ENCODE peak calls at places on chromosome 12, in nine cellular contexts. S is upper lobe of right lung; T is CD4-positive, alpha-beta memory T cell; E is effector memory CD4-positive, alpha-beta T cell; Z is HCT116; R is aorta; K is A549; Y is adrenal gland; M is heart right ventricle. W is an unnamed sample.

GRCh38 chr12:70247653-70248199 is 4.5 kb downstream of the CNOT2 start:
- DNase-seq in R (no peak), Y (no peak), T (no peak), S (no peak), Z (no peak), E (no peak), M (no peak), K (no peak), W (no peak)

GRCh38 chr12:7058163-7058845 is 2.2 kb upstream of the C1S start:
- DNase-seq in R (peak; percentile 77), Y (no peak), S (no peak), E (no peak), T (no peak), Z (no peak), K (no peak), M (no peak), W (no peak)

GRCh38 chr12:79897617-79898016 is 37.3 kb downstream of the PPP1R12A start:
- DNase-seq in Y (no peak), T (no peak), M (no peak), E (no peak), K (no peak), Z (peak; percentile 16), S (no peak), R (no peak), W (no peak)

GRCh38 chr12:25775968-25776367 is 182.5 kb upstream of the RASSF8 start:
- DNase-seq in M (no peak), K (no peak), Z (no peak), T (no peak), S (no peak), R (no peak), E (no peak), Y (no peak), W (no peak)

GRCh38 chr12:23335593-23335992 is 613.9 kb downstream of the SOX5 start:
- DNase-seq in M (no peak), S (no peak), R (no peak), E (no peak), Y (no peak), K (no peak), T (no peak), Z (no peak), W (no peak)

GRCh38 chr12:101838628-101839323 is 8.0 kb upstream of the GNPTAB start:
- DNase-seq in Y (no peak), M (no peak), R (no peak), E (no peak), Z (no peak), S (no peak), K (no peak), T (peak; percentile 53), W (no peak)

GRCh38 chr12:123126294-123127144 is 24.4 kb downstream of the PITPNM2 start:
- DNase-seq in S (no peak), K (peak; percentile 94), Y (peak; percentile 84), Z (peak; percentile 69), R (peak; percentile 71), M (no peak), T (no peak), E (no peak), W (no peak)

GRCh38 chr12:32444895-32445294 is 45.5 kb downstream of the FGD4 start:
- DNase-seq in R (no peak), M (no peak), T (no peak), E (no peak), Y (no peak), S (no peak), K (no peak), Z (peak; percentile 86), W (no peak)

GRCh38 chr12:80509781-80510556 is 65.9 kb downstream of the PTPRQ start:
- DNase-seq in T (no peak), R (no peak), Y (no peak), E (no peak), M (no peak), Z (no peak), S (no peak), K (no peak), W (no peak)

GRCh38 chr12:115470526-115470925 is 786.6 kb upstream of the TBX3 start:
- DNase-seq in T (no peak), Y (no peak), M (no peak), K (no peak), R (no peak), E (no peak), S (no peak), Z (no peak), W (no peak)

GRCh38 chr12:109890620-109891019 is 9.5 kb upstream of the TCHP start:
- DNase-seq in T (no peak), M (no peak), K (no peak), Y (no peak), S (no peak), Z (no peak), R (no peak), E (no peak), W (no peak)

GRCh38 chr12:51246254-51246853 is 7.7 kb downstream of the DAZAP2 start:
- DNase-seq in E (no peak), T (peak; percentile 61), Z (no peak), Y (peak; percentile 54), K (no peak), S (no peak), R (no peak), M (no peak), W (no peak)

GRCh38 chr12:68350753-68351152 is 18.6 kb upstream of the MDM1 start:
- DNase-seq in Z (no peak), R (no peak), E (no peak), K (no peak), Y (no peak), S (no peak), T (no peak), M (no peak), W (no peak)

GRCh38 chr12:91817512-91817911 is 328.1 kb downstream of the BTG1 start:
- DNase-seq in E (no peak), S (no peak), T (no peak), Y (no peak), K (no peak), M (no peak), R (no peak), Z (no peak), W (no peak)

GRCh38 chr12:39610626-39611025 is 9.0 kb downstream of the ABCD2 start:
- DNase-seq in Z (no peak), T (no peak), M (no peak), S (no peak), R (no peak), Y (no peak), E (no peak), K (no peak), W (no peak)

GRCh38 chr12:31928246-31929139 is 30.7 kb upstream of the RESF1 start:
- DNase-seq in T (peak; percentile 56), K (no peak), Z (no peak), M (no peak), S (no peak), R (no peak), Y (no peak), E (no peak), W (no peak)

GRCh38 chr12:95740751-95741150 is 49.8 kb downstream of the NTN4 start:
- DNase-seq in K (no peak), Y (no peak), S (no peak), T (no peak), R (no peak), E (no peak), M (no peak), Z (no peak), W (no peak)

GRCh38 chr12:95739561-95740313 is 50.8 kb downstream of the NTN4 start:
- DNase-seq in E (no peak), T (no peak), K (no peak), S (no peak), Y (peak; percentile 55), R (peak; percentile 50), M (peak; percentile 67), Z (no peak), W (no peak)

GRCh38 chr12:95738024-95738611 is 52.4 kb downstream of the NTN4 start:
- DNase-seq in T (no peak), K (no peak), Z (no peak), S (no peak), R (no peak), Y (no peak), M (no peak), E (no peak), W (no peak)

GRCh38 chr12:95742586-95742985 is 48.0 kb downstream of the NTN4 start:
- DNase-seq in R (no peak), Z (no peak), Y (no peak), E (no peak), M (no peak), S (no peak), T (no peak), K (no peak), W (no peak)

DNA sequence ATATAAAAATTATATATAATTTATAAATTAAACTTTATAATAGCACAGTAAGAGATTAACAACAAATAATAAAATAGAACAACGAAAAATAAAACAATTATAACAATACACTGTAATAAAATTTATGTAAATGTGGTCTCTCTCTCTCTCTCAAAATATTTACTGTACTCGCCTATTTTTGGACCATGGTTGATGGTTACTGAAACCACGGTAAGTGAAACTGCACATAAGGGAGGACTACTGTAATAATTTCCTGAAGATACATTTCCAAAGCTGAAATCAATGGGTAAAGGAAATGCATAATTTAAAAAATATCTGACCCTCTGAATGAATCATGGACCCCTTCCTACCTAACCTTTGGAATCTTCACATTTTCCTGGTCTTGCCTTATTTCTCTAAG is 48.9 kb downstream of the NTN4 start:
- DNase-seq in K (no peak), Y (no peak), E (no peak), T (no peak), Z (no peak), S (no peak), R (no peak), M (no peak), W (no peak)
- H3K27ac ChIP-seq in K (no peak overlapping the region), Y (no peak overlapping the region), E (no peak overlapping the region), T (no peak overlapping the region), Z (no peak overlapping the region), S (no peak overlapping the region), R (no peak overlapping the region), M (no peak overlapping the region), W (no peak overlapping the region)

DNA sequence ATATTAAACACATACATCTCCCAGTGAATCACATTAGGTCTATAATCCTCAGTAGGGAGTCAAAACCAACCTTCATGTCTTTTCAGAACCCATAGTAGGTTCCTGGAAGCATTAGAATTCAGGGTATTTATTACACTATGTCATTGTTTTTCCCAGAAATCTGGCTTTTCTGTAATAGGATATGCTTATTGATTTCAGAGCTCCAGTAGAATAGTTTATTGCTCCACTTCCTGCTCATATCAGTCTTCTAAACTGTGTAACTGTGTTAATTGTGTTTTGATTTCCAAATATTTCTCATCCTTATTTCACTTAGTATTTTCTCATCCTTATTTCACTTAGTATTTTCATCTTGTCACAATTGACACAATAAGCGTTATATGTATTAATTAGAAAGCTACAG is 268.0 kb downstream of the CCDC59 start:
- DNase-seq in S (no peak), K (no peak), E (no peak), M (no peak), R (no peak), Y (no peak), T (no peak), Z (no peak), W (no peak)
- H3K9me3 ChIP-seq in S (no peaks in the 10 kb centered on the region), K (no peaks in the 10 kb centered on the region), E (no peaks in the 10 kb centered on the region), M (peaks cover 15% of the 10 kb centered on the region), R (no peaks in the 10 kb centered on the region), Y (no peaks in the 10 kb centered on the region), T (no peaks in the 10 kb centered on the region), Z (no peaks in the 10 kb centered on the region), W (no peaks in the 10 kb centered on the region)

GRCh38 chr12:57461326-57461903 is 1.8 kb downstream of the GLI1 start:
- DNase-seq in K (peak; percentile 86), Y (peak; percentile 51), E (no peak), S (peak; percentile 71), Z (no peak), M (peak; percentile 67), T (no peak), R (peak; percentile 85), W (no peak)
- H3K27ac ChIP-seq in K (peak overlapping the region; percentile 92), Y (peak overlapping the region; percentile 84), E (no peak overlapping the region), S (no peak overlapping the region), Z (peak overlapping the region; percentile 65), M (no peak overlapping the region), T (no peak overlapping the region), R (no peak overlapping the region), W (peak overlapping the region; percentile 90)

GRCh38 chr12:132924356-132924755 is 31.8 kb downstream of the ZNF605 start:
- DNase-seq in Z (no peak), M (no peak), Y (no peak), K (no peak), S (no peak), E (no peak), R (no peak), T (no peak), W (no peak)
- H3K9me3 ChIP-seq in Z (peaks cover 45% of the 10 kb centered on the region), M (peaks cover 100% of the 10 kb centered on the region), Y (peaks cover 42% of the 10 kb centered on the region), K (peaks cover 97% of the 10 kb centered on the region), S (peaks cover 97% of the 10 kb centered on the region), E (peaks cover 70% of the 10 kb centered on the region), R (peaks cover 28% of the 10 kb centered on the region), T (peaks cover 5% of the 10 kb centered on the region), W (peaks cover 100% of the 10 kb centered on the region)

W was measured in esophagus squamous epithelium.